ENCODE peak calls at places on chromosomes 11 and 22, in ten cellular contexts. P, J, D, K, V, X, T, H, O and B are unnamed samples.

GRCh38 chr11:107043242-107043991 is 25.1 kb upstream of the GUCY1A2 start:
- DNase-seq in P (peak; percentile 34), V (peak; percentile 69), X (peak; percentile 93), K (peak; percentile 98), H (no peak), J (no peak), T (peak; percentile 86), O (no peak), D (no peak), B (peak; percentile 96)

GRCh38 chr11:12691473-12691872 is 17.3 kb downstream of the TEAD1 start:
- DNase-seq in J (no peak), K (no peak), X (no peak), H (no peak), T (no peak), D (no peak), P (no peak), O (no peak), V (peak; percentile 93), B (no peak)

GRCh38 chr11:12118940-12119339 is 8.6 kb downstream of the MICAL2 start:
- DNase-seq in O (no peak), D (no peak), V (peak; percentile 84), T (no peak), K (no peak), J (no peak), P (peak; percentile 53), X (no peak), H (no peak), B (no peak)

GRCh38 chr11:101127699-101128570 is 1.7 kb downstream of the PGR start:
- DNase-seq in P (no peak), V (peak; percentile 10), O (peak; percentile 50), X (no peak), T (no peak), J (peak; percentile 85), H (peak; percentile 47), K (no peak), D (peak; percentile 27), B (no peak)

GRCh38 chr11:1039481-1040427 is 3.2 kb upstream of the MUC6 start:
- DNase-seq in J (no peak), O (peak; percentile 12), T (no peak), V (no peak), D (peak; percentile 26), H (no peak), P (no peak), X (no peak), K (no peak), B (no peak)

GRCh38 chr22:41650821-41651220 is 29.7 kb downstream of the XRCC6 start:
- DNase-seq in D (no peak), J (peak; percentile 61), X (no peak), V (no peak), H (no peak), K (no peak), T (no peak), O (no peak), P (no peak), B (no peak)

GRCh38 chr22:46274381-46274780 is 6.6 kb downstream of the TTC38 start:
- DNase-seq in X (no peak), V (no peak), O (no peak), P (no peak), T (no peak), K (no peak), J (no peak), H (no peak), D (no peak), B (no peak)

GRCh38 chr11:113118104-113118503 is 156.9 kb downstream of the NCAM1 start:
- DNase-seq in O (no peak), D (no peak), V (no peak), H (no peak), K (no peak), P (no peak), J (no peak), X (no peak), T (no peak), B (no peak)

GRCh38 chr11:47280099-47280498 is 10.2 kb downstream of the MADD start:
- DNase-seq in V (no peak), P (no peak), D (peak; percentile 31), H (no peak), T (no peak), O (no peak), K (no peak), J (no peak), X (no peak), B (no peak)

GRCh38 chr11:47274495-47275235 is 4.7 kb downstream of the MADD start:
- DNase-seq in D (no peak), H (no peak), T (no peak), O (no peak), P (no peak), V (no peak), J (no peak), X (no peak), K (no peak), B (no peak)

GRCh38 chr11:47278769-47279168 is 8.8 kb downstream of the MADD start:
- DNase-seq in J (no peak), T (no peak), K (no peak), O (no peak), V (no peak), X (no peak), P (no peak), H (no peak), D (no peak), B (no peak)

GRCh38 chr11:47278058-47278457 is 8.1 kb downstream of the MADD start:
- DNase-seq in T (no peak), K (no peak), P (no peak), H (no peak), D (no peak), J (no peak), X (no peak), V (peak; percentile 13), O (no peak), B (no peak)

DNA sequence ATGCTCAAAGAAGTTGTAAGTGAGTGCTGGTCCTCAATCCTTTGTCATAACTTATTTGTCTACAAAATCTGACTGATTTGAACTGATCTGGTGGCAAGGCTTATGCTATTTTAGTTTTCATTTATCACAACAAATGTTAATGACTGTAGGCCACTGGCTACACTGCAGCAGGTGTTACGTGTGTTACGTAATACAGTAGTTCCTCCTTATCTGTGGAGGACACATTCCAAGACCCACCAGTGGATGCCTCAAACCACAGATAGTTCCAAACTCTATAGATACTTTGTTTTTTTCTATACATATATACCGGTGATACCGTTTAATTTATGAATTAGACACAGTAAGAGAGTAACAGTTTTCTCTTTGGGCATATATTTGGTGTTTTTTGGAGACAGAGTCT is 7.0 kb downstream of the MADD start:
- DNase-seq in H (no peak), X (no peak), J (no peak), P (peak; percentile 17), T (no peak), O (no peak), K (no peak), V (peak; percentile 12), D (no peak), B (no peak)
- H3K4me3 ChIP-seq in H (no peak overlapping the region), X (no peak overlapping the region), J (no peak overlapping the region), P (no peak overlapping the region), T (no peak overlapping the region), O (no peak overlapping the region), K (no peak overlapping the region), V (no peak overlapping the region), D (no peak overlapping the region), B (no peak overlapping the region)

DNA sequence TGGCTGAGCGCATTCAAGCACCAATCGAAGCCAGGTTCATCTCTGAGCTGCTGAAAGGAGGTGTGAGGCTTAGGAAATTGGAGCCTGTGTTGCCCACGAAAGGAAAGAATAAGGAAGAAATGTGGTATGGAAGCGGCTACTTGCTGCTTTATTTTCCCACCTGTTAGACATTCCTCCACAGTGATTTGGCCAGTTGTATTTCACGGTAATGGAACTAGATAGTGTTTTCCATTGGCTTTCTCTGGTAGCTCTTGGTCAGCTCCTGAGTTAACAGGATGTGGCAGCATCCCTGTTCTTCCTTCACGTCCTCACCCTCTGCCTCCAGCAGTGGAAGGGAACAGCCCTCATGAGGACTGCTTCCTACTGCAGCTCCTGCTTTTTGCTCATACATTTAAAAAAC is 44.7 kb downstream of the BID start:
- DNase-seq in T (no peak), P (no peak), D (no peak), X (no peak), K (no peak), V (no peak), O (no peak), H (no peak), J (peak; percentile 12), B (no peak)
- TF ChIP-seq CTCF in T (no peak), P (no peak), D (no peak), X (no peak), K (no peak), V (no peak), O (no peak), H (no peak), J (no peak), B (no peak)

DNA sequence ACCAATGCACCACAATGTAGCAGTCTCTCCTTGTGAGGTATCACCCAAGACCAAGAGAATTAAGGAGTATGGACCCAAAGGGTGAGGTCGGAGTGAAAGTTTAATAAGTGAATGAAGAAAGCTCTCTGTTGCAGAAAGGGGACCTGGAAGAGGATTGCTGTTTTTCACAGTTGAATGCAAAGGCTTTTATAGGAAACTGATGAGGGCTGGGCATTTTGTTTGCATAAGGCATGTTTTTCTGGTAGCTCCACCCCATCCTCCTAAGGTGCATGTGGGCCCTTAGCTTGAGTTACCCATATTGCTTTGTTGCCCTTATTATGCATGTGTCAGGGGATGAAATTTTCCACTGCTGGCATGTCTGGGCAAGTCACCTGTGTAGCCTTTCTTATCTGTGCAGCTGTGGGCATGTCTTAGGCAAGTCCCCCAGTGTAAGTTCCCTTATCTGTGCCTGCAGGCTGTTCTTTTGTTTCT is 64.7 kb downstream of the BDNF start:
- DNase-seq in K (no peak), P (no peak), O (no peak), V (no peak), T (no peak), J (no peak), X (no peak), H (no peak), D (no peak), B (no peak)
- H3K4me3 ChIP-seq in K (no peak overlapping the region), P (no peak overlapping the region), O (no peak overlapping the region), V (no peak overlapping the region), T (no peak overlapping the region), J (no peak overlapping the region), X (no peak overlapping the region), H (no peak overlapping the region), D (no peak overlapping the region), B (no peak overlapping the region)

GRCh38 chr11:111361082-111361801 is 17.8 kb downstream of the POU2AF1 start:
- DNase-seq in H (no peak), D (no peak), J (no peak), O (no peak), P (no peak), X (no peak), T (no peak), V (no peak), K (no peak), B (no peak)

GRCh38 chr11:111357150-111358037 is 21.7 kb downstream of the POU2AF1 start:
- DNase-seq in J (peak; percentile 70), D (no peak), T (no peak), X (no peak), O (no peak), K (no peak), P (no peak), V (no peak), H (no peak), B (no peak)

GRCh38 chr11:111360150-111361043 is 18.7 kb downstream of the POU2AF1 start:
- DNase-seq in P (no peak), D (no peak), J (no peak), T (no peak), V (no peak), K (no peak), X (no peak), H (peak; percentile 100), O (no peak), B (no peak)

GRCh38 chr11:111358038-111359001 is 20.8 kb downstream of the POU2AF1 start:
- DNase-seq in T (no peak), D (no peak), P (no peak), O (no peak), K (no peak), V (no peak), X (no peak), H (no peak), J (peak; percentile 78), B (no peak)

GRCh38 chr11:111359223-111360149 is 19.6 kb downstream of the POU2AF1 start:
- DNase-seq in T (no peak), J (no peak), K (no peak), P (no peak), V (no peak), O (no peak), D (no peak), X (no peak), H (no peak), B (no peak)
- TF ChIP-seq CTCF in T (no peak), J (no peak), K (no peak), P (no peak), V (no peak), O (no peak), D (no peak), X (no peak), H (peak; percentile 11), B (no peak)